ENCODE peak calls at places on chromosomes 13 and 19, in five cellular contexts. Z is HFFc6, R is coronary artery, U is WTC11, M is lower lobe of right lung. S is an unnamed sample.

GRCh38 chr19:4144666-4145261 is 8.7 kb upstream of the CREB3L3 start:
- DNase-seq in Z (peak), R (no peak), U (no peak), M (no peak), S (no peak)

GRCh38 chr13:80504453-80504852 is 163.5 kb upstream of the SPRY2 start:
- DNase-seq in Z (no peak), R (no peak), U (no peak), M (no peak), S (no peak)

GRCh38 chr19:52527134-52527953 is at the start of gene ZNF808:
- DNase-seq in Z (peak), R (peak), U (peak), M (peak), S (peak)

GRCh38 chr19:55699221-55699620 is 24.2 kb downstream of the EPN1 start:
- DNase-seq in Z (no peak), R (no peak), U (no peak), M (peak), S (no peak)

GRCh38 chr13:94198666-94199065 is 280.8 kb downstream of the DCT start:
- DNase-seq in Z (no peak), R (no peak), U (no peak), M (no peak), S (no peak)

GRCh38 chr13:79647518-79647917 is 166.6 kb downstream of the NDFIP2 start:
- DNase-seq in Z (no peak), R (no peak), U (no peak), M (no peak), S (no peak)

GRCh38 chr19:23946569-23946968 is 31.9 kb downstream of the ZNF726 start:
- DNase-seq in Z (no peak), R (no peak), U (no peak), M (no peak), S (no peak)

GRCh38 chr13:78430166-78430791 is 173.1 kb downstream of the POU4F1 start:
- DNase-seq in Z (no peak), R (no peak), U (no peak), M (no peak), S (no peak)

GRCh38 chr19:39542198-39542597 is 2.2 kb upstream of the EID2 start:
- DNase-seq in Z (no peak), R (no peak), U (no peak), M (no peak), S (no peak)

GRCh38 chr13:107590556-107590955 is 624.8 kb downstream of the LIG4 start:
- DNase-seq in Z (no peak), R (no peak), U (no peak), M (no peak), S (no peak)

GRCh38 chr19:58279042-58279924 is 528 bp downstream of the ZNF8 start:
- DNase-seq in Z (peak), R (peak), U (peak), M (peak), S (peak)

GRCh38 chr19:34313188-34313587 is 51.8 kb upstream of the GPI start:
- DNase-seq in Z (peak), R (no peak), U (no peak), M (no peak), S (no peak)

GRCh38 chr13:105177265-105177900 is 1358.1 kb downstream of the EFNB2 start:
- DNase-seq in Z (no peak), R (no peak), U (no peak), M (no peak), S (no peak)

GRCh38 chr19:48102870-48103751 is 7.5 kb downstream of the PLA2G4C start:
- DNase-seq in Z (peak), R (no peak), U (peak), M (no peak), S (peak)

GRCh38 chr13:79070343-79070974 is 335.6 kb downstream of the RBM26 start:
- DNase-seq in Z (no peak), R (no peak), U (no peak), M (no peak), S (no peak)

GRCh38 chr19:53994811-53995210 is 3.4 kb downstream of the CACNG6 start:
- DNase-seq in Z (no peak), R (no peak), U (no peak), M (no peak), S (no peak)

GRCh38 chr19:15831626-15832025 is 16.2 kb upstream of the OR10H1 start:
- DNase-seq in Z (no peak), R (no peak), U (no peak), M (no peak), S (no peak)

GRCh38 chr19:15640904-15641597 is 354 bp downstream of the CYP4F3 start:
- DNase-seq in Z (no peak), R (no peak), U (no peak), M (no peak), S (no peak)

GRCh38 chr13:98976338-98976737 is 1.5 kb downstream of the DOCK9 start:
- DNase-seq in Z (no peak), R (no peak), U (no peak), M (no peak), S (no peak)

GRCh38 chr19:39375929-39376328 is 15.0 kb downstream of the PAF1 start:
- DNase-seq in Z (no peak), R (no peak), U (no peak), M (no peak), S (no peak)

GRCh38 chr13:60759499-60759898 is 362.5 kb downstream of the TDRD3 start:
- DNase-seq in Z (no peak), R (no peak), U (no peak), M (no peak), S (no peak)

GRCh38 chr19:55087542-55087935 is 11.9 kb downstream of the EPS8L1 start:
- DNase-seq in Z (peak), R (no peak), U (no peak), M (no peak), S (peak)

GRCh38 chr19:49890349-49891311 is 6.1 kb downstream of the IL4I1 start:
- DNase-seq in Z (no peak), R (no peak), U (peak), M (peak), S (peak)

GRCh38 chr19:30547192-30547591 is 175.0 kb downstream of the ZNF536 start:
- DNase-seq in Z (no peak), R (no peak), U (no peak), M (no peak), S (no peak)

GRCh38 chr19:1992759-1993260 is 22.7 kb downstream of the BTBD2 start:
- DNase-seq in Z (no peak), R (no peak), U (peak), M (peak), S (no peak)

GRCh38 chr13:30486230-30487074 is 20.7 kb upstream of the HMGB1 start:
- DNase-seq in Z (no peak), R (no peak), U (no peak), M (no peak), S (no peak)

GRCh38 chr19:53467138-53467502 is 413 bp upstream of the ZNF813 start:
- DNase-seq in Z (no peak), R (peak), U (peak), M (peak), S (peak)

GRCh38 chr13:102227696-102228095 is 174.2 kb downstream of the FGF14 start:
- DNase-seq in Z (no peak), R (no peak), U (no peak), M (no peak), S (no peak)

GRCh38 chr19:53868091-53868891 is 608 bp downstream of the MYADM start:
- DNase-seq in Z (peak), R (peak), U (peak), M (peak), S (peak)

GRCh38 chr13:95660981-95661581 is 15.9 kb upstream of the DNAJC3 start:
- DNase-seq in Z (peak), R (no peak), U (no peak), M (no peak), S (no peak)

GRCh38 chr19:18425515-18426415 is 6.6 kb downstream of the SSBP4 start:
- DNase-seq in Z (peak), R (no peak), U (no peak), M (no peak), S (no peak)

GRCh38 chr19:50702870-50703829 is 16.5 kb downstream of the SHANK1 start:
- DNase-seq in Z (no peak), R (no peak), U (no peak), M (no peak), S (no peak)

GRCh38 chr19:49216076-49216475 is 58.5 kb downstream of the TRPM4 start:
- DNase-seq in Z (no peak), R (no peak), U (no peak), M (no peak), S (no peak)

GRCh38 chr13:28705734-28706133 is 13.0 kb downstream of the SLC46A3 start:
- DNase-seq in Z (no peak), R (no peak), U (no peak), M (no peak), S (no peak)